ENCODE peak calls at places on chromosomes 4 and X, in nine cellular contexts. Q, J, E, I, S, M, A, D and C are unnamed samples.

GRCh38 chr4:610411-611261 is 14.7 kb upstream of the PDE6B start:
- DNase-seq in Q (no peak), J (peak; percentile 14), E (no peak), I (peak; percentile 47), S (peak; percentile 40), M (peak; percentile 23), A (no peak), D (no peak), C (peak; percentile 3)

GRCh38 chr4:78612398-78613005 is 60.9 kb downstream of the ANXA3 start:
- DNase-seq in Q (no peak), J (peak; percentile 26), E (no peak), I (peak; percentile 78), S (no peak), M (no peak), A (no peak), D (no peak), C (no peak)

GRCh38 chrX:46551494-46552128 is 6.4 kb upstream of the ZNF674 start:
- DNase-seq in Q (no peak), J (no peak), E (no peak), I (peak; percentile 45), S (peak; percentile 81), M (no peak), A (no peak), D (no peak), C (no peak)

GRCh38 chrX:70219938-70220764 is 14.3 kb upstream of the AWAT1 start:
- DNase-seq in Q (no peak), J (peak; percentile 25), E (no peak), I (peak; percentile 73), S (peak; percentile 63), M (no peak), A (no peak), D (no peak), C (peak; percentile 27)

GRCh38 chr4:33160126-33160525 is 2440.0 kb downstream of the PCDH7 start:
- DNase-seq in Q (no peak), J (no peak), E (no peak), I (peak; percentile 65), S (peak; percentile 42), M (no peak), A (no peak), D (no peak), C (no peak)

GRCh38 chr4:8568068-8568668 is 12.0 kb upstream of the GPR78 start:
- DNase-seq in Q (no peak), J (no peak), E (no peak), I (no peak), S (peak; percentile 79), M (no peak), A (no peak), D (no peak), C (no peak)

GRCh38 chrX:119783026-119783425 is 8.4 kb downstream of the RPL39 start:
- DNase-seq in Q (no peak), J (no peak), E (peak; percentile 47), I (no peak), S (no peak), M (peak; percentile 45), A (no peak), D (no peak), C (no peak)

GRCh38 chr4:53199356-53199755 is 166.5 kb downstream of the SCFD2 start:
- DNase-seq in Q (no peak), J (no peak), E (no peak), I (no peak), S (no peak), M (no peak), A (no peak), D (no peak), C (no peak)

GRCh38 chr4:993111-994029 is at the start of gene SLC26A1:
- DNase-seq in Q (no peak), J (peak; percentile 52), E (no peak), I (no peak), S (no peak), M (no peak), A (no peak), D (no peak), C (no peak)

GRCh38 chr4:62243895-62244294 is 1043.8 kb downstream of the ADGRL3 start:
- DNase-seq in Q (no peak), J (no peak), E (no peak), I (no peak), S (no peak), M (no peak), A (no peak), D (no peak), C (no peak)

GRCh38 chr4:115873048-115873447 is 759.6 kb upstream of the NDST4 start:
- DNase-seq in Q (no peak), J (no peak), E (no peak), I (no peak), S (no peak), M (no peak), A (no peak), D (no peak), C (no peak)
- TF ChIP-seq CTCF in Q (no peak), J (no peak), E (no peak), I (no peak), S (peak; percentile 35), M (no peak), A (no peak), D (no peak), C (no peak)

GRCh38 chrX:144738246-144738645 is 509.1 kb upstream of the SPANXN1 start:
- DNase-seq in Q (no peak), J (no peak), E (no peak), I (no peak), S (no peak), M (no peak), A (no peak), D (no peak), C (no peak)
- H3K27me3 ChIP-seq in Q (no peaks in the 10 kb centered on the region), J (no peaks in the 10 kb centered on the region), E (no peaks in the 10 kb centered on the region), I (no peaks in the 10 kb centered on the region), S (no peaks in the 10 kb centered on the region), M (no peaks in the 10 kb centered on the region), A (no peaks in the 10 kb centered on the region), D (no peaks in the 10 kb centered on the region), C (no peaks in the 10 kb centered on the region)

DNA sequence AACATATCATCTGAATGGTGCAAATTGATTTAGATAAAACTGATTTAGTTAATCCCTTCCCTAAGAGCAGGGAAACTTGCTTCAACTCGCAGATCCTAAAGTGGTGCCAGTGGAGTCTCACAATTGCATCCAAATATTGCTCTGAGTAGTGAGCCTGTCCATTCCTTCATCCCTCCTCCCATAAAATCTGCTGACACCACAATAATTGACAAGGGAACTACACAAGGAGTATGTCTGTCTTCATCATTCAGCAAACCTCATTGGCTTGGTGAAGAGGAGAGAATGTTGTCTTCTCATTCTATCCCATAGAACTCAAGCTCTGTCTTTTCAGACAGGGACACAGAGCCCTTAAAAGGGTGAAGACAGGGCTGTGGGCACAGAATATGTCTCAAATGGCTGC is 4.2 kb downstream of the MID2 start:
- DNase-seq in Q (no peak), J (no peak), E (no peak), I (no peak), S (no peak), M (no peak), A (no peak), D (no peak), C (no peak)
- H3K27ac ChIP-seq in Q (no peak overlapping the region), J (no peak overlapping the region), E (no peak overlapping the region), I (no peak overlapping the region), S (no peak overlapping the region), M (no peak overlapping the region), A (no peak overlapping the region), D (no peak overlapping the region), C (no peak overlapping the region)

DNA sequence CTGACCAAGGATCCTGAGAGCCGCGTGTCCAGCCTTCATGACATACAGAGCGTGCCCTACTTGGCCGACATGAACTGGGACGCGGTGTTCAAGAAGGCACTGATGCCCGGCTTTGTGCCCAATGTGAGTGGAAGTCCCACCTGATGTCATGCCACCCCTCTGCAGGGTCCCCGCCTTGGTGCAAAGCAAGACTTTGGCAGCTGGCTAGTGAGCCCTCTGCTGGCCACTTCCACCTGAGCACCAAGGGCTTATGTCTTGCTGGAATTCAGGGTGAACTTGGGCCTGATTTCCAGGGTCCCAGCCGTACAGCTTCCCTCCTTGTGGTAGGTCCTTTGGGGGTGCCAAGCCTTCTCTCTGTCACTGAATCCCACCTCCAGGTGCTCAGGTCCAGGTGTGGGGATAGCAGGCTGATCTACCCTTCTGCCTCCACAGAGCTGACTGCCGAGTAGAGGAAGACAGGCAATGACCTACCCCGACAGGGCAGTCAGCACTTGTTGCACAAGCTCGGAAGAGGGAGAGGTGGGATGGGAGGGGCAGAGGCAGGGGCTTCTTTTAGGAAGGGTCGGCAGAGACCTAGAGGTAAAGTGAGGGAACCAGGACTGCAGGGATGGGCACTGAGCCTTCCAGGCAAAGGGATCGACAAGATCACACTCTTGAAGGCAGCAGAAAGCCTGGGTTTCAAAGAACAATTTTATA is 248.1 kb downstream of the EVC2 start:
- DNase-seq in Q (no peak), J (no peak), E (no peak), I (peak; percentile 18), S (peak; percentile 84), M (no peak), A (no peak), D (peak; percentile 61), C (peak; percentile 23)
- TF ChIP-seq CTCF in Q (peak; percentile 14), J (peak; percentile 33), E (peak; percentile 35), I (peak; percentile 51), S (peak; percentile 83), M (peak; percentile 25), A (peak; percentile 31), D (peak; percentile 25), C (peak; percentile 58)

GRCh38 chr4:176377705-176378302 is 58.0 kb downstream of the SPCS3 start:
- DNase-seq in Q (no peak), J (no peak), E (no peak), I (peak; percentile 51), S (no peak), M (no peak), A (no peak), D (no peak), C (no peak)
- H3K27me3 ChIP-seq in Q (no peaks in the 10 kb centered on the region), J (no peaks in the 10 kb centered on the region), E (no peaks in the 10 kb centered on the region), I (no peaks in the 10 kb centered on the region), S (no peaks in the 10 kb centered on the region), M (no peaks in the 10 kb centered on the region), A (no peaks in the 10 kb centered on the region), D (no peaks in the 10 kb centered on the region), C (no peaks in the 10 kb centered on the region)

DNA sequence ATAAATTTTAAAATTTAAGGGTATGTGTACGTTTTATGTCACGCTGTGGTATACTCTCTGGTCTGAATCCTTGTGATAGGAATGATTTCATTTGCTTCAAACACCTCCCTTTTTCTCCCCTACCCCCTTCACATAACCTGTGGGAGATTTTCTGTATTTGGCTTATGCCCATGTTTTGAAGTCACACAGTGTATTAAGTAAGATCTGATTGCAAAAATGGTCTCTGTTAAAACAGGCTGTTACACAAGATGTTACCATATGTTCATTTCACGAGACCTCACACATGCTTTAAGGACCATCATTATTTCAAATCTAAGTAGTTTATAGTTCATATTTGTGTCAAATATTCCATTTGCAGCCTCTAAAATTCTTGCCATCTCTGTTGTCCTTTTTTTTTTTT is 63.5 kb downstream of the TMEM131L start:
- DNase-seq in Q (no peak), J (no peak), E (no peak), I (peak; percentile 80), S (no peak), M (no peak), A (no peak), D (no peak), C (no peak)
- H3K27ac ChIP-seq in Q (peak overlapping the region; percentile 74), J (no peak overlapping the region), E (no peak overlapping the region), I (no peak overlapping the region), S (no peak overlapping the region), M (no peak overlapping the region), A (no peak overlapping the region), D (no peak overlapping the region), C (peak overlapping the region; percentile 72)